ENCODE peak calls at places on chromosomes 12 and 14, in five cellular contexts. Y is HL-60; D is CD8-positive, alpha-beta memory T cell; W is CD4-positive, alpha-beta memory T cell; E is tibial artery. Z is an unnamed sample.

GRCh38 chr12:101777476-101777875 is 38.2 kb upstream of the SYCP3 start:
- DNase-seq in W (no peak), D (no peak), Y (no peak), E (no peak), Z (no peak)

GRCh38 chr14:94573706-94574105 is 7.5 kb upstream of the SERPINA5 start:
- DNase-seq in W (no peak), E (no peak), Y (no peak), D (no peak), Z (no peak)

GRCh38 chr12:75452675-75453330 is 27.8 kb upstream of the GLIPR1 start:
- DNase-seq in D (no peak), E (no peak), Y (no peak), W (no peak), Z (no peak)

GRCh38 chr14:77014004-77014604 is 14.4 kb downstream of the IRF2BPL start:
- DNase-seq in W (no peak), Y (no peak), D (no peak), E (no peak), Z (no peak)

GRCh38 chr14:76168531-76168930 is 16.8 kb downstream of the GPATCH2L start:
- DNase-seq in Y (no peak), W (no peak), E (no peak), D (no peak), Z (no peak)

GRCh38 chr14:36952702-36953101 is 219.7 kb downstream of the SLC25A21 start:
- DNase-seq in W (no peak), E (no peak), D (no peak), Y (no peak), Z (no peak)

GRCh38 chr12:23729354-23729753 is 220.1 kb downstream of the SOX5 start:
- DNase-seq in Y (no peak), D (no peak), E (no peak), W (no peak), Z (no peak)

GRCh38 chr12:53048033-53048779 is 1.7 kb upstream of the TNS2 start:
- DNase-seq in Y (no peak), E (peak; percentile 71), D (no peak), W (no peak), Z (no peak)

GRCh38 chr12:38490941-38491340 is 174.4 kb downstream of the ALG10B start:
- DNase-seq in D (no peak), E (no peak), Y (no peak), W (no peak), Z (no peak)

GRCh38 chr14:101876539-101876938 is 87.8 kb upstream of the DYNC1H1 start:
- DNase-seq in W (peak; percentile 94), Y (peak; percentile 99), D (peak; percentile 76), E (peak; percentile 79), Z (peak; percentile 64)

GRCh38 chr12:63206494-63206893 is 55.5 kb upstream of the AVPR1A start:
- DNase-seq in E (no peak), W (no peak), Y (no peak), D (no peak), Z (no peak)

GRCh38 chr12:104718581-104718980 is 239.5 kb downstream of the SLC41A2 start:
- DNase-seq in W (no peak), Y (no peak), E (no peak), D (no peak), Z (no peak)

GRCh38 chr14:100531152-100531551 is 56.1 kb downstream of the BEGAIN start:
- DNase-seq in D (no peak), W (no peak), E (peak; percentile 5), Y (no peak), Z (no peak)

GRCh38 chr14:104316121-104316722 is 177.8 kb downstream of the KIF26A start:
- DNase-seq in W (no peak), D (no peak), E (no peak), Y (no peak), Z (no peak)

GRCh38 chr12:27922591-27923139 is 49.9 kb downstream of the PTHLH start:
- DNase-seq in E (no peak), Y (no peak), W (no peak), D (no peak), Z (no peak)

GRCh38 chr12:43436597-43436996 is 115.4 kb downstream of the ADAMTS20 start:
- DNase-seq in W (no peak), Y (no peak), E (no peak), D (no peak), Z (no peak)

GRCh38 chr12:90970471-90970870 is 15.5 kb upstream of the CCER1 start:
- DNase-seq in W (no peak), D (no peak), E (no peak), Y (no peak), Z (no peak)

GRCh38 chr12:19451196-19451595 is 11.9 kb downstream of the AEBP2 start:
- DNase-seq in E (no peak), D (no peak), W (no peak), Y (no peak), Z (no peak)

GRCh38 chr12:18644564-18644963 is 93.2 kb downstream of the PLCZ1 start:
- DNase-seq in E (no peak), D (no peak), Y (no peak), W (no peak), Z (no peak)

GRCh38 chr14:37753459-37753858 is 158.0 kb downstream of the TTC6 start:
- DNase-seq in W (no peak), D (no peak), Y (no peak), E (no peak), Z (no peak)

GRCh38 chr14:101762530-101763101 is 1.1 kb downstream of the PPP2R5C start:
- DNase-seq in D (no peak), Y (no peak), W (no peak), E (no peak), Z (no peak)

GRCh38 chr14:58744951-58745350 is 107.2 kb downstream of the DACT1 start:
- DNase-seq in D (no peak), E (no peak), W (no peak), Y (no peak), Z (no peak)

GRCh38 chr12:40222247-40222646 is 2.5 kb upstream of the LRRK2 start:
- DNase-seq in D (no peak), E (no peak), W (no peak), Y (peak; percentile 57), Z (no peak)

GRCh38 chr14:31660728-31661127 is 99.5 kb downstream of the NUBPL start:
- DNase-seq in D (no peak), W (no peak), Y (no peak), E (no peak), Z (no peak)

GRCh38 chr12:26452511-26452910 is 257.1 kb downstream of the SSPN start:
- DNase-seq in D (no peak), E (no peak), Y (no peak), W (no peak), Z (no peak)

GRCh38 chr14:36852853-36853634 is 191.4 kb downstream of the PAX9 start:
- DNase-seq in Y (no peak), W (no peak), E (peak; percentile 50), D (no peak), Z (no peak)

GRCh38 chr12:104506691-104507401 is 50.1 kb downstream of the CHST11 start:
- DNase-seq in W (no peak), E (no peak), Y (no peak), D (no peak), Z (no peak)

GRCh38 chr14:83556065-83556464 is 1973.9 kb upstream of the FLRT2 start:
- DNase-seq in W (no peak), Y (no peak), E (no peak), D (no peak), Z (no peak)

GRCh38 chr14:75142494-75142893 is 15.6 kb upstream of the NEK9 start:
- DNase-seq in E (no peak), Y (no peak), W (no peak), D (no peak), Z (no peak)

GRCh38 chr12:66144796-66145754 is 14.5 kb upstream of the LLPH start:
- DNase-seq in E (peak; percentile 61), W (no peak), Y (peak; percentile 87), D (no peak), Z (no peak)

GRCh38 chr12:120630139-120630895 is 10.1 kb upstream of the CABP1 start:
- DNase-seq in D (no peak), E (no peak), W (no peak), Y (no peak), Z (no peak)
- H3K4me3 ChIP-seq in D (no peak overlapping the region), E (no peak overlapping the region), W (no peak overlapping the region), Y (no peak overlapping the region), Z (no peak overlapping the region)

GRCh38 chr14:50600849-50601248 is 40.9 kb downstream of the ATL1 start:
- DNase-seq in Y (no peak), D (no peak), E (no peak), W (no peak), Z (no peak)
- H3K4me3 ChIP-seq in Y (no peak overlapping the region), D (no peak overlapping the region), E (no peak overlapping the region), W (no peak overlapping the region), Z (no peak overlapping the region)

DNA sequence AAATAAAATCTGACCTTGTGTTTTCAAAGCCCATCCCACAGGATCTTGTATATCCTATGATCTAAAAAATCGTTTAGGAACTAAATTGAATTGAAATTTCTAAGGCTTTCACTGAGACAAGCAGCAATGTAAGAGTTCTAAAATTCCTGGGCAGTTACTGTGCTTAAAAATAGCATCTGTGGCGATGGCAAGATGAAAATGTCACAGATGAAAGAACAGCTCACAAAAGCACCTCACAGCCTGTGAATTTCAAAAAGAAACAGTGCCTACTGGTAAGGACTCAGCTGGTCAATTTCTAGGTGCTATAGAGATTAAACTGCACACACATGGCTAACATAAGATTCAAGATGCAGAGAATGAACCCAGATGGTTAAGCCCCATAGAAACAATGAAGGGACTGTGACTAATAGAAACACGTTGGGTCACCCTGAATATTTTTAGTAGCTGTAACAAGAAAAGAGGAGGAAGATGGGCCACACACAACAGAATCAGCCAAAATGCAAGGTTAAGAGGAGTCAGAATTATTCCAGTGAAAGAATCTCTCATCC is 12.0 kb upstream of the IL26 start:
- DNase-seq in Y (no peak), D (no peak), E (no peak), W (no peak), Z (no peak)
- H3K4me3 ChIP-seq in Y (no peak overlapping the region), D (no peak overlapping the region), E (no peak overlapping the region), W (no peak overlapping the region), Z (no peak overlapping the region)

GRCh38 chr12:124386661-124387509 is 92.0 kb downstream of the RFLNA start:
- DNase-seq in E (no peak), D (no peak), Y (no peak), W (no peak), Z (no peak)

GRCh38 chr12:124387510-124387855 is 92.6 kb downstream of the RFLNA start:
- DNase-seq in W (no peak), Y (no peak), E (no peak), D (no peak), Z (no peak)

GRCh38 chr12:124384299-124384894 is 89.5 kb downstream of the RFLNA start:
- DNase-seq in D (no peak), E (no peak), Y (no peak), W (no peak), Z (no peak)

GRCh38 chr12:124386059-124386458 is 91.2 kb downstream of the RFLNA start:
- DNase-seq in E (no peak), Y (no peak), D (no peak), W (no peak), Z (no peak)

DNA sequence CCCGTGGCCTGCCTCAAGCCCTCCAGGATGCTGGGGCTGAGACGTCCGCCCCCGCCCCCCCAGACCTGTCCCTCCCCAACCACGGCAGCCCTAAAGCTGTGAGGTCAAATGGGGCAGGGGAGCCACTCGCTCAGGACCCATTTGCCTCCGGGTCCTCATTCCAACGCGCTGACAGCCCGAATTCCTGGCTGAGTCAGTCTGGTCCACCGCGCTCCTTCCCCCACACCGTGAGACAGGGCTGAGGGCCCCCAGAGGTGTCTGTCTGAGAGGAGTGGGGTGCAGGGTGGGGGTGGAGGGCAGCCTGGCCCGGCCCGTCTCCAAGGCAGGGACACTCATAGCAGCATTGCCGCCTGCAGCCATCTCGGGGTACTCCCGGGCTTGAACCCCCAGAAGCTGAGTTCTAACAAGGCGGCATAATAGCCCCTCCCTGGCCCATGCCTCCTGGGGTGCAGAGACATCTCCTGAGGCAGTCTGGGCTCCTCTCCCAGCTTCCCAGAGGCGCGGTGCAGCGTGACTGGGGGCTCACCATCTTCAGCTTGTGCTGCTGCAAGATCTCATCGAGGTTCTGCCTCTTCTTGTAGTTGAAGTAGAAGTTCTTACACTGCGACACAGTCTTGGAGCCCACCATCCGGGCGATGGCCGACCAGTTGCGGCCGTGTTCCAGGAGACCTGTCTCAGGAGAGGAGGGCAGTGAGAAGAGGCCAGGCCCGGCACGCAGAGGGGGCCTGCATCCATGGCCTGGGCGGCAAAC is 90.5 kb downstream of the RFLNA start:
- DNase-seq in E (no peak), D (no peak), Y (no peak), W (no peak), Z (no peak)
- H3K4me3 ChIP-seq in E (no peak overlapping the region), D (no peak overlapping the region), Y (no peak overlapping the region), W (no peak overlapping the region), Z (no peak overlapping the region)

Z was measured in effector memory CD4-positive, alpha-beta T cell.